ENCODE peak calls at places on chromosomes 4 and X, in five cellular contexts. V is fibroblast of lung; D is CD8-positive, alpha-beta T cell; G is astrocyte; J is ovary. P is an unnamed sample.
A peak's percentile ranks its signal among the peaks of the same experiment; 100 is the strongest.

GRCh38 chr4:47675810-47676209 is 162.1 kb downstream of the CORIN start:
- DNase-seq in V (no peak), D (no peak), G (no peak), J (no peak), P (no peak)

GRCh38 chr4:41994461-41994860 is 4.1 kb downstream of the SLC30A9 start:
- DNase-seq in V (no peak), D (no peak), G (no peak), J (no peak), P (no peak)

GRCh38 chrX:34849371-34849770 is 93.2 kb upstream of the FAM47B start:
- DNase-seq in V (peak; percentile 61), D (no peak), G (peak; percentile 54), J (no peak), P (no peak)

GRCh38 chr4:159024266-159024665 is 78.6 kb upstream of the RAPGEF2 start:
- DNase-seq in V (no peak), D (no peak), G (no peak), J (no peak), P (no peak)

GRCh38 chrX:80578518-80579105 is 158.4 kb downstream of the TENT5D start:
- DNase-seq in V (peak; percentile 1), D (no peak), G (no peak), J (no peak), P (no peak)

GRCh38 chr4:182014989-182015388 is 228.2 kb upstream of the TENM3 start:
- DNase-seq in V (no peak), D (no peak), G (no peak), J (no peak), P (no peak)

GRCh38 chrX:44872319-44872816 is 620 bp upstream of the KDM6A start:
- DNase-seq in V (peak; percentile 29), D (peak; percentile 1), G (no peak), J (no peak), P (peak; percentile 4)

GRCh38 chrX:101658661-101659477 is 781 bp downstream of the ARMCX2 start:
- DNase-seq in V (peak; percentile 48), D (peak; percentile 32), G (peak; percentile 20), J (peak; percentile 77), P (peak; percentile 62)

GRCh38 chr4:174358823-174359222 is 75.1 kb downstream of the CEP44 start:
- DNase-seq in V (peak; percentile 81), D (no peak), G (peak; percentile 77), J (no peak), P (no peak)

GRCh38 chr4:147287588-147287890 is 193.4 kb upstream of the EDNRA start:
- DNase-seq in V (no peak), D (no peak), G (no peak), J (no peak), P (no peak)

GRCh38 chrX:23844502-23845138 is 61.6 kb downstream of the SAT1 start:
- DNase-seq in V (peak; percentile 24), D (no peak), G (peak; percentile 21), J (no peak), P (no peak)

GRCh38 chrX:45743906-45744625 is 543.4 kb upstream of the DIPK2B start:
- DNase-seq in V (no peak), D (no peak), G (no peak), J (no peak), P (no peak)

GRCh38 chrX:30183554-30183953 is 31.8 kb upstream of the MAGEB2 start:
- DNase-seq in V (no peak), D (no peak), G (no peak), J (no peak), P (no peak)

GRCh38 chr4:94207469-94208224 is at the start of gene SMARCAD1:
- DNase-seq in V (peak; percentile 95), D (peak; percentile 82), G (peak; percentile 92), J (peak; percentile 90), P (peak; percentile 90)

GRCh38 chr4:93199492-93199891 is 629.1 kb upstream of the ATOH1 start:
- DNase-seq in V (peak; percentile 31), D (no peak), G (peak; percentile 8), J (no peak), P (no peak)

GRCh38 chrX:68570598-68570997 is 71.7 kb downstream of the YIPF6 start:
- DNase-seq in V (no peak), D (no peak), G (no peak), J (no peak), P (no peak)

GRCh38 chr4:98260047-98260578 is 1.1 kb upstream of the RAP1GDS1 start:
- DNase-seq in V (no peak), D (peak; percentile 7), G (peak; percentile 11), J (peak; percentile 66), P (peak; percentile 13)

GRCh38 chr4:733631-733980 is 28.0 kb downstream of the PCGF3 start:
- DNase-seq in V (no peak), D (no peak), G (no peak), J (no peak), P (no peak)

GRCh38 chr4:173448103-173448502 is 49.2 kb upstream of the SCRG1 start:
- DNase-seq in V (peak; percentile 65), D (no peak), G (peak; percentile 59), J (peak; percentile 60), P (no peak)

DNA sequence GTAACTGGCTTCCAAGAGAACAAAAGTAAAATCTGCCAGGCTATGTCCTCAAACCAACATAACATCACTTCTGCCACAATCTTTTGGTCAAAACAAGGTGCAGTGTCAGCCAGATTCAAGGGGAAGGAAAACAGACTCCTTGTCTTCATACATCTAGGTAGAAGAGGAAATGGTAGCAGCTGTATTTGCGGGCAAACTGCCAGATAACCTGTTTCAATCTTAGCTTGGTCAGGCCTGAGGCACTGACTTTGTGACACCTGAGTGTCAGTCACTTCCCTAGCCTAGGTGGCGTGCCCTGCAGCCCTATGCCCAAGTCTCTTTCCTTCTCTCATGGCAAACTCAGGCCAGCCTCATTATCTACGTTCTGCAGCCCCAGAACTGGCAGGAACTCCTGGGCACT is 146.2 kb upstream of the JADE1 start:
- DNase-seq in V (no peak), D (no peak), G (no peak), J (no peak), P (no peak)
- H3K4me1 ChIP-seq in V (peaks cover 3% of the 10 kb centered on the region), D (no peaks in the 10 kb centered on the region), G (no peaks in the 10 kb centered on the region), J (peaks cover 15% of the 10 kb centered on the region), P (no peaks in the 10 kb centered on the region)

GRCh38 chr4:40745585-40745984 is 4.2 kb upstream of the NSUN7 start:
- DNase-seq in V (no peak), D (no peak), G (no peak), J (no peak), P (no peak)

GRCh38 chr4:40749717-40750460 is at the start of gene NSUN7:
- DNase-seq in V (peak; percentile 61), D (no peak), G (peak; percentile 46), J (peak; percentile 59), P (no peak)

GRCh38 chr4:40755609-40756008 is 5.9 kb downstream of the NSUN7 start:
- DNase-seq in V (no peak), D (no peak), G (no peak), J (no peak), P (no peak)

GRCh38 chr4:40747436-40747835 is 2.3 kb upstream of the NSUN7 start:
- DNase-seq in V (no peak), D (no peak), G (no peak), J (no peak), P (no peak)

GRCh38 chr4:40750461-40751258 is 905 bp downstream of the NSUN7 start:
- DNase-seq in V (peak; percentile 22), D (no peak), G (peak; percentile 6), J (peak; percentile 21), P (no peak)
- H3K27ac ChIP-seq in V (no peak overlapping the region), D (no peak overlapping the region), G (no peak overlapping the region), J (no peak overlapping the region), P (no peak overlapping the region)

DNA sequence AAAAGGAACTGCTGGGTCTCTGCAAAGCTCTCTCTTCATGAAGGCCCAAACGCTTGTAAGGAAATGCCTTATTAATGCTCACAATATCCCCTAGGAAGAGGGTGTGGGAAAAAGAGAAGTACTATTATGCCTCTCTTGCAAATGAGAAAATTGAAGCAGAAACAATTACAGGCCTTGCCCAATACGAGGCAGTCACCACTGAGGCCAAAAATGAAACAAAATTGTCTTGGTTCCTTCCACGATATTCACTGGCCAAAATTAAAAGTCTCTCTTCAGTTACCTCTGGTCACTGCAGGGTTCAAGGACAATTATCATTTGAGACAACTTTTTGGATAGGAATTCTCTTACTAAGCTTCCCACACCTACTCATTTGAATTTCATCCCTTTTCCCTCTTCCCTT is 3.1 kb downstream of the SCARB2 start:
- DNase-seq in V (no peak), D (no peak), G (no peak), J (no peak), P (no peak)
- H3K4me1 ChIP-seq in V (peaks cover 28% of the 10 kb centered on the region), D (peaks cover 29% of the 10 kb centered on the region), G (peaks cover 31% of the 10 kb centered on the region), J (peaks cover 17% of the 10 kb centered on the region), P (peaks cover 78% of the 10 kb centered on the region)

GRCh38 chr4:141047228-141047884 is 85.9 kb downstream of the RNF150 start:
- DNase-seq in V (peak; percentile 78), D (no peak), G (peak; percentile 75), J (no peak), P (no peak)

GRCh38 chr4:141041021-141041476 is 92.2 kb downstream of the RNF150 start:
- DNase-seq in V (peak; percentile 65), D (no peak), G (peak; percentile 57), J (no peak), P (no peak)

GRCh38 chr4:141045848-141046247 is 87.4 kb downstream of the RNF150 start:
- DNase-seq in V (no peak), D (no peak), G (no peak), J (no peak), P (no peak)

GRCh38 chr4:141046255-141046654 is 87.0 kb downstream of the RNF150 start:
- DNase-seq in V (peak; percentile 100), D (no peak), G (peak; percentile 100), J (peak; percentile 22), P (no peak)
- H3K27ac ChIP-seq in V (peak overlapping the region; percentile 7), D (no peak overlapping the region), G (peak overlapping the region; percentile 71), J (no peak overlapping the region), P (no peak overlapping the region)

GRCh38 chr4:24995346-24995745 is 35.4 kb downstream of the LGI2 start:
- DNase-seq in V (no peak), D (no peak), G (no peak), J (no peak), P (no peak)
- H3K4me1 ChIP-seq in V (no peaks in the 10 kb centered on the region), D (no peaks in the 10 kb centered on the region), G (no peaks in the 10 kb centered on the region), J (peaks cover 2% of the 10 kb centered on the region), P (no peaks in the 10 kb centered on the region)

GRCh38 chrX:105872921-105873320 is 50.6 kb downstream of the NRK start:
- DNase-seq in V (peak; percentile 6), D (no peak), G (no peak), J (no peak), P (no peak)

GRCh38 chrX:105865709-105866108 is 43.4 kb downstream of the NRK start:
- DNase-seq in V (no peak), D (no peak), G (no peak), J (no peak), P (no peak)

GRCh38 chrX:105869676-105870075 is 47.3 kb downstream of the NRK start:
- DNase-seq in V (peak; percentile 51), D (no peak), G (peak; percentile 33), J (no peak), P (no peak)

GRCh38 chrX:105874790-105875189 is 52.5 kb downstream of the NRK start:
- DNase-seq in V (no peak), D (no peak), G (no peak), J (no peak), P (no peak)

GRCh38 chrX:105870465-105870864 is 48.1 kb downstream of the NRK start:
- DNase-seq in V (no peak), D (no peak), G (no peak), J (no peak), P (no peak)
- H3K27ac ChIP-seq in V (no peak overlapping the region), D (no peak overlapping the region), G (no peak overlapping the region), J (no peak overlapping the region), P (no peak overlapping the region)

P was measured in tibial nerve.